ENCODE peak calls at places on chromosomes 16 and 17, in four cellular contexts. Z is dorsolateral prefrontal cortex, R is amygdala, N is choroid plexus epithelial cell. X is an unnamed sample.

GRCh38 chr16:57987441-57988177 is 12.9 kb downstream of the ZNF319 start:
- DNase-seq in Z (no peak), N (no peak), R (no peak), X (no peak)

GRCh38 chr17:34255381-34255732 is 272 bp downstream of the CCL2 start:
- DNase-seq in N (no peak), Z (no peak), R (no peak), X (no peak)

GRCh38 chr17:35578929-35579448 is 618 bp upstream of the PEX12 start:
- DNase-seq in R (no peak), Z (no peak), N (no peak), X (no peak)

GRCh38 chr17:1920948-1921351 is 91.1 kb downstream of the RPA1 start:
- DNase-seq in Z (peak; percentile 76), R (peak; percentile 81), N (no peak), X (peak; percentile 83)

GRCh38 chr16:56865394-56866062 is 521 bp downstream of the SLC12A3 start:
- DNase-seq in N (no peak), Z (no peak), R (no peak), X (no peak)

GRCh38 chr17:14926526-14927122 is 338.5 kb downstream of the PMP22 start:
- DNase-seq in R (peak; percentile 22), N (peak; percentile 90), Z (peak; percentile 52), X (no peak)

GRCh38 chr16:53925011-53925410 is 221.1 kb downstream of the FTO start:
- DNase-seq in R (no peak), N (no peak), Z (no peak), X (no peak)

GRCh38 chr17:40516581-40517285 is 15.3 kb upstream of the TNS4 start:
- DNase-seq in N (no peak), Z (no peak), R (no peak), X (no peak)

GRCh38 chr17:57945999-57946797 is 9.0 kb downstream of the CUEDC1 start:
- DNase-seq in N (no peak), Z (no peak), R (no peak), X (no peak)

GRCh38 chr17:57406131-57406980 is 150.0 kb downstream of the MSI2 start:
- DNase-seq in N (peak; percentile 59), Z (peak; percentile 77), R (peak; percentile 83), X (no peak)

GRCh38 chr17:68718924-68719323 is 117.8 kb upstream of the FAM20A start:
- DNase-seq in Z (no peak), R (no peak), N (no peak), X (no peak)

GRCh38 chr16:14509055-14509454 is 121.0 kb downstream of the PARN start:
- DNase-seq in N (peak; percentile 73), R (no peak), Z (no peak), X (no peak)

GRCh38 chr17:2085648-2085949 is 30.7 kb downstream of the HIC1 start:
- DNase-seq in N (peak; percentile 52), Z (no peak), R (no peak), X (no peak)

GRCh38 chr17:44902135-44902760 is 3.0 kb upstream of the EFTUD2 start:
- DNase-seq in R (no peak), N (no peak), Z (no peak), X (no peak)

GRCh38 chr16:48885456-48885855 is 275.5 kb upstream of the N4BP1 start:
- DNase-seq in R (no peak), Z (no peak), N (no peak), X (no peak)

GRCh38 chr16:67393111-67393789 is at the start of gene TPPP3:
- DNase-seq in Z (peak; percentile 88), N (peak; percentile 86), R (peak; percentile 89), X (peak; percentile 78)

GRCh38 chr17:56034120-56034757 is 119.0 kb upstream of the ANKFN1 start:
- DNase-seq in N (no peak), Z (no peak), R (no peak), X (no peak)

GRCh38 chr17:7429722-7430121 is 1.1 kb downstream of the SPEM3 start:
- DNase-seq in R (no peak), Z (no peak), N (no peak), X (no peak)

GRCh38 chr16:370443-370842 is at the start of gene MRPL28:
- DNase-seq in Z (peak; percentile 96), N (peak; percentile 98), R (peak; percentile 92), X (peak; percentile 90)

GRCh38 chr16:58499615-58500328 is at the start of gene NDRG4:
- DNase-seq in R (peak; percentile 96), N (peak; percentile 88), Z (peak; percentile 97), X (peak; percentile 58)

GRCh38 chr16:48720266-48720665 is 110.3 kb upstream of the N4BP1 start:
- DNase-seq in N (peak; percentile 5), R (no peak), Z (no peak), X (no peak)

GRCh38 chr16:88855176-88855575 is 1.6 kb downstream of the GALNS start:
- DNase-seq in N (no peak), R (no peak), Z (no peak), X (no peak)

GRCh38 chr16:85490971-85491771 is 122.0 kb upstream of the GSE1 start:
- DNase-seq in R (no peak), N (no peak), Z (no peak), X (no peak)

GRCh38 chr17:48385303-48385702 is 44.7 kb downstream of the SKAP1 start:
- DNase-seq in Z (no peak), R (no peak), N (no peak), X (no peak)

GRCh38 chr16:57791156-57791902 is 11.0 kb downstream of the KIFC3 start:
- DNase-seq in N (no peak), R (no peak), Z (no peak), X (no peak)

GRCh38 chr17:50883850-50884291 is 17.7 kb upstream of the TOB1 start:
- DNase-seq in Z (no peak), N (no peak), R (no peak), X (no peak)

GRCh38 chr17:81253358-81254131 is 14.4 kb downstream of the NDUFAF8 start:
- DNase-seq in N (peak; percentile 55), R (peak; percentile 48), Z (peak; percentile 69), X (no peak)

GRCh38 chr16:31875112-31875803 is 1.7 kb downstream of the ZNF267 start:
- DNase-seq in R (no peak), N (no peak), Z (no peak), X (no peak)

GRCh38 chr17:43755389-43755875 is 3.2 kb downstream of the SOST start:
- DNase-seq in Z (no peak), R (no peak), N (peak; percentile 25), X (no peak)

GRCh38 chr17:6456914-6457687 is 12.8 kb downstream of the PIMREG start:
- DNase-seq in R (no peak), N (peak; percentile 54), Z (no peak), X (no peak)

GRCh38 chr17:64779344-64780095 is 117.4 kb upstream of the SMURF2 start:
- DNase-seq in R (no peak), Z (no peak), N (no peak), X (no peak)

GRCh38 chr17:48522990-48523389 is 7.8 kb downstream of the HOXB1 start:
- DNase-seq in N (no peak), Z (no peak), R (no peak), X (no peak)

GRCh38 chr17:65177901-65178300 is 40.7 kb downstream of the RGS9 start:
- DNase-seq in N (peak; percentile 76), Z (no peak), R (no peak), X (no peak)

GRCh38 chr17:81453049-81453448 is 57.8 kb downstream of the BAHCC1 start:
- DNase-seq in R (no peak), Z (peak; percentile 27), N (no peak), X (no peak)

GRCh38 chr17:10276436-10276835 is 78.0 kb upstream of the GAS7 start:
- DNase-seq in Z (no peak), N (no peak), R (no peak), X (no peak)

GRCh38 chr17:28901866-28902818 is 737 bp downstream of the DHRS13 start:
- DNase-seq in N (no peak), R (no peak), Z (no peak), X (no peak)

GRCh38 chr17:40615295-40615988 is 32.2 kb downstream of the SMARCE1 start:
- DNase-seq in N (peak; percentile 73), Z (peak; percentile 50), R (no peak), X (no peak)

GRCh38 chr16:74107795-74108610 is 188.6 kb upstream of the PSMD7 start:
- DNase-seq in Z (no peak), R (peak; percentile 9), N (peak; percentile 4), X (no peak)

X was measured in breast epithelium.